ENCODE peak calls at places on chromosome 7, in six cellular contexts. K is tibial nerve; Q is uterus; T is HCT116; D is astrocyte; B is CD4-positive, alpha-beta memory T cell. Z is an unnamed sample.
A peak's percentile ranks its signal among the peaks of the same experiment; 100 is the strongest.

GRCh38 chr7:110898516-110898915 is 192.4 kb upstream of the LRRN3 start:
- DNase-seq in K (no peak), Q (no peak), T (no peak), D (no peak), B (no peak), Z (no peak)

GRCh38 chr7:138752568-138753518 is 45.0 kb upstream of the TMEM213 start:
- DNase-seq in K (peak; percentile 8), Q (peak; percentile 17), T (peak; percentile 93), D (peak; percentile 16), B (peak; percentile 98), Z (peak; percentile 95)

GRCh38 chr7:23893942-23894890 is 184.2 kb downstream of the STK31 start:
- DNase-seq in K (no peak), Q (no peak), T (no peak), D (peak; percentile 51), B (peak; percentile 31), Z (no peak)

GRCh38 chr7:70893422-70893821 is 238.5 kb upstream of the GALNT17 start:
- DNase-seq in K (no peak), Q (no peak), T (no peak), D (no peak), B (no peak), Z (no peak)

GRCh38 chr7:20598479-20599419 is 16.7 kb upstream of the ABCB5 start:
- DNase-seq in K (peak; percentile 31), Q (no peak), T (peak; percentile 48), D (peak; percentile 54), B (peak; percentile 38), Z (peak; percentile 66)

GRCh38 chr7:153835104-153835503 is 217.1 kb upstream of the DPP6 start:
- DNase-seq in K (no peak), Q (no peak), T (no peak), D (no peak), B (no peak), Z (no peak)

GRCh38 chr7:121244120-121244865 is 84.5 kb upstream of the WNT16 start:
- DNase-seq in K (no peak), Q (no peak), T (no peak), D (no peak), B (no peak), Z (no peak)

GRCh38 chr7:148543-148931 is 43.8 kb upstream of the FAM20C start:
- DNase-seq in K (no peak), Q (no peak), T (no peak), D (no peak), B (no peak), Z (no peak)

GRCh38 chr7:71784781-71785180 is 627.4 kb downstream of the CALN1 start:
- DNase-seq in K (no peak), Q (no peak), T (no peak), D (no peak), B (no peak), Z (no peak)

GRCh38 chr7:107232568-107233090 is 63.8 kb downstream of the HBP1 start:
- DNase-seq in K (no peak), Q (no peak), T (no peak), D (peak; percentile 89), B (no peak), Z (peak; percentile 78)

GRCh38 chr7:39721345-39721744 is 98.0 kb downstream of the RALA start:
- DNase-seq in K (no peak), Q (no peak), T (no peak), D (no peak), B (no peak), Z (no peak)

GRCh38 chr7:85095357-85095756 is 91.5 kb downstream of the SEMA3D start:
- DNase-seq in K (no peak), Q (no peak), T (no peak), D (no peak), B (no peak), Z (no peak)

GRCh38 chr7:83427929-83428328 is 221.0 kb downstream of the SEMA3E start:
- DNase-seq in K (no peak), Q (no peak), T (peak; percentile 12), D (peak; percentile 41), B (no peak), Z (peak; percentile 28)

GRCh38 chr7:43929529-43930457 is 3.6 kb downstream of the UBE2D4 start:
- DNase-seq in K (no peak), Q (no peak), T (no peak), D (no peak), B (no peak), Z (no peak)

GRCh38 chr7:17991866-17992648 is 35.6 kb downstream of the PRPS1L1 start:
- DNase-seq in K (no peak), Q (no peak), T (no peak), D (no peak), B (no peak), Z (no peak)

GRCh38 chr7:104230606-104231005 is 22.8 kb upstream of the ORC5 start:
- DNase-seq in K (no peak), Q (no peak), T (no peak), D (peak; percentile 63), B (no peak), Z (no peak)

GRCh38 chr7:5177060-5177459 is 13.0 kb upstream of the WIPI2 start:
- DNase-seq in K (peak; percentile 19), Q (peak; percentile 60), T (no peak), D (peak; percentile 78), B (no peak), Z (peak; percentile 49)

GRCh38 chr7:157431173-157431950 is 94.6 kb downstream of the DNAJB6 start:
- DNase-seq in K (no peak), Q (no peak), T (no peak), D (no peak), B (no peak), Z (no peak)

GRCh38 chr7:157431951-157432540 is 95.2 kb downstream of the DNAJB6 start:
- DNase-seq in K (no peak), Q (no peak), T (no peak), D (no peak), B (no peak), Z (no peak)

GRCh38 chr7:157432957-157433576 is 96.3 kb downstream of the DNAJB6 start:
- DNase-seq in K (peak; percentile 70), Q (no peak), T (no peak), D (no peak), B (peak; percentile 56), Z (no peak)

GRCh38 chr7:157433628-157434027 is 96.8 kb downstream of the DNAJB6 start:
- DNase-seq in K (no peak), Q (no peak), T (no peak), D (no peak), B (no peak), Z (no peak)

GRCh38 chr7:157432541-157432956 is 95.7 kb downstream of the DNAJB6 start:
- DNase-seq in K (no peak), Q (peak; percentile 23), T (peak; percentile 46), D (peak; percentile 66), B (no peak), Z (peak; percentile 63)
- H3K4me3 ChIP-seq in K (peak overlapping the region; percentile 26), Q (no peak overlapping the region), T (peak overlapping the region; percentile 17), D (no peak overlapping the region), B (peak overlapping the region; percentile 16), Z (peak overlapping the region; percentile 6)

GRCh38 chr7:140509789-140510188 is 30.5 kb upstream of the MKRN1 start:
- DNase-seq in K (no peak), Q (no peak), T (no peak), D (no peak), B (no peak), Z (no peak)

GRCh38 chr7:140517546-140518369 is 38.5 kb upstream of the MKRN1 start:
- DNase-seq in K (peak; percentile 92), Q (peak; percentile 94), T (peak; percentile 86), D (peak; percentile 70), B (peak; percentile 60), Z (peak; percentile 76)

GRCh38 chr7:140506788-140507464 is 27.6 kb upstream of the MKRN1 start:
- DNase-seq in K (no peak), Q (peak; percentile 52), T (no peak), D (peak; percentile 42), B (no peak), Z (peak; percentile 53)

DNA sequence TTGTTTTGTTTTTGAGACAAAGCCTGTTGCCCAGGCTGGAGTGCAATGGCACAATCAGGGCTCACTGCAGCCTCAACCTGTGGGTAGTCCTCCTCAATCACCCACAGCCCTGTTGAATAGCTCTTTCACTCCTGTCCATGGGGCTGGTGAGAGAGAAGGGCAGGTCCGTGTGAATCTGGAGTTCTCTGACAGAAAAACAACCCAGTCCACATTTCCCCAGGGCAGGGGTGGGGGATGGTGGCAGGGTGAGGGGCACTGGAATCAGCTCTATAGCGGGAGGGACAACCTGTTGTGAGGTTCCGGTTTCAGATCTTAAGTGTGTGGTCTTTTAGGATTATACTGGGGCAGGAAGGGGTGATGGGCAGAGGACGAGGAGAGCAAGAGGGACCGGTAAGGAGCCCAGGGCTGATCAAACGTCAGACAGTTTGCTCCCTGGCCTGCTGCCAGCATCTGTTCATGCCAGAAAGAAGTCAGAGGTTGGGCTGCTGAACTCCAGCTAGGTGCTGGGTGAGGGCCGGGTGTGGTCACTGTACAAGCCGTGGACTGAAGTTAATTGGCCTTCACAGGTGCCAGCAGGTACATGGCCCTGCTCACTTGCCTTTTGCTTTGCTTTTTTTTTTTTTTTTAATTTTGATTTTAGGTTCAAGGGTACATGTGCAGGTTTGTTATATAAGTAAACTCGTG is 33.2 kb upstream of the MKRN1 start:
- DNase-seq in K (peak; percentile 13), Q (peak; percentile 32), T (peak; percentile 27), D (no peak), B (no peak), Z (peak; percentile 32)
- H3K4me1 ChIP-seq in K (no peaks in the 10 kb centered on the region), Q (no peaks in the 10 kb centered on the region), T (peaks cover 10% of the 10 kb centered on the region), D (no peaks in the 10 kb centered on the region), B (no peaks in the 10 kb centered on the region), Z (no peaks in the 10 kb centered on the region)

GRCh38 chr7:144410441-144410840 is 6.9 kb upstream of the NOBOX start:
- DNase-seq in K (no peak), Q (no peak), T (no peak), D (no peak), B (no peak), Z (no peak)

GRCh38 chr7:144403649-144404061 is at the start of gene NOBOX:
- DNase-seq in K (no peak), Q (no peak), T (no peak), D (no peak), B (no peak), Z (no peak)

GRCh38 chr7:144408116-144408515 is 4.6 kb upstream of the NOBOX start:
- DNase-seq in K (no peak), Q (no peak), T (no peak), D (no peak), B (no peak), Z (peak; percentile 62)

GRCh38 chr7:144404911-144405310 is 1.4 kb upstream of the NOBOX start:
- DNase-seq in K (no peak), Q (no peak), T (no peak), D (no peak), B (no peak), Z (no peak)

GRCh38 chr7:144407266-144407931 is 3.9 kb upstream of the NOBOX start:
- DNase-seq in K (no peak), Q (no peak), T (no peak), D (no peak), B (no peak), Z (peak; percentile 90)
- H3K27ac ChIP-seq in K (no peak overlapping the region), Q (no peak overlapping the region), T (no peak overlapping the region), D (no peak overlapping the region), B (no peak overlapping the region), Z (peak overlapping the region; percentile 92)

DNA sequence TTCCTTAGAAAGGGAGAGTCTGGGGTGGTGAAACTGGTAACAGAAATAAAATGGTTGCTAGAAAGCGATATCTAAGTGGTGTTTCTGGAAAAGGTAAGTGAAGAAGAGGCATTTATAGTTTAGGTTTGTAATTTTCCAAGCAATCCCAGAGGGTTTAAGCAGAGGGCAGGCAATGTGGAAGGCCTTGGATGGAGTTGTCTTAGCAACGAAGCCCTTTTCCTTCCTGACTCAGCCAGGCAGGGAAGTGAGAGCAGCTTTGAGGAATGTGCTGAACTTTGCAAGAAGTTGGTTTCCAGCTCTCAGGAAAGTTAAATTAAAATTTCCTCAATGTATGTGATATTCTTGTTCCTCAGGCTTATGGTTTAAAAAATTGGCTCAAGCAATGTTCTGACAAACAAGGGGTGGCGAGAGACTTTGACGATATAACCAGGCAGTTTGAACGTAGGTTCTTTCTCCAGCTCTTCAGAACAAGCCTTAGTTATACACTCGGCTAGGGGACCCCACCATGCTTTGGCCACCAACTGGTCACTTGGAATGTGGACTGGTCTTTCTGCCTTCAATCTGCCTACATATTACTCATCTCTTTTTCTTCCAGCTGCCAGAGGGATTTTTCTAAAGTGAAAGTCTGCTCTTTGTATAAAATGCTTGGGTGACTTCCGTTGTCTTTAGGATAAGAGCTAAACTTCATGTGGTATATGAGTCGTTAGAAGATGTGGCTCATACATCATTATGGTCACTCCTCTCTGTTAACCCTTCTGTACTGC is 66.9 kb upstream of the SLC25A13 start:
- DNase-seq in K (no peak), Q (no peak), T (no peak), D (peak; percentile 81), B (no peak), Z (peak; percentile 55)
- H3K4me3 ChIP-seq in K (no peak overlapping the region), Q (no peak overlapping the region), T (no peak overlapping the region), D (peak overlapping the region; percentile 43), B (no peak overlapping the region), Z (no peak overlapping the region)

Z was measured in mammary epithelial cell.